ENCODE peak calls at places on chromosomes 6 and 20, in seven cellular contexts. One of them, this sample, is unnamed.
A peak's percentile ranks its signal among the peaks of the same experiment; 100 is the strongest.

GRCh38 chr6:46719099-46719498 is 16.1 kb downstream of the PLA2G7 start:
- DNase-seq in ovary: no peak
- DNase-seq in lower leg skin: no peak
- DNase-seq in HepG2: no peak
- DNase-seq in heart left ventricle: no peak
- DNase-seq in body of pancreas: no peak
- DNase-seq in right lobe of liver: no peak
- DNase-seq in this sample: no peak

GRCh38 chr6:133396225-133396624 is 155.1 kb downstream of the EYA4 start:
- DNase-seq in ovary: no peak
- DNase-seq in lower leg skin: no peak
- DNase-seq in HepG2: no peak
- DNase-seq in heart left ventricle: no peak
- DNase-seq in body of pancreas: no peak
- DNase-seq in right lobe of liver: no peak
- DNase-seq in this sample: peak; percentile 28

GRCh38 chr6:110681543-110682459 is 133.5 kb downstream of the CDK19 start:
- DNase-seq in ovary: no peak
- DNase-seq in lower leg skin: no peak
- DNase-seq in HepG2: peak; percentile 81
- DNase-seq in heart left ventricle: no peak
- DNase-seq in body of pancreas: no peak
- DNase-seq in right lobe of liver: no peak
- DNase-seq in this sample: no peak

GRCh38 chr20:3193806-3194616 is 10.5 kb downstream of the DDRGK1 start:
- DNase-seq in ovary: no peak
- DNase-seq in lower leg skin: no peak
- DNase-seq in HepG2: no peak
- DNase-seq in heart left ventricle: no peak
- DNase-seq in body of pancreas: no peak
- DNase-seq in right lobe of liver: no peak
- DNase-seq in this sample: no peak

GRCh38 chr6:11625302-11625701 is 87.8 kb downstream of the TMEM170B start:
- DNase-seq in ovary: no peak
- DNase-seq in lower leg skin: no peak
- DNase-seq in HepG2: no peak
- DNase-seq in heart left ventricle: no peak
- DNase-seq in body of pancreas: no peak
- DNase-seq in right lobe of liver: no peak
- DNase-seq in this sample: no peak

GRCh38 chr6:30583921-30584320 is 12.7 kb downstream of the ABCF1 start:
- DNase-seq in ovary: no peak
- DNase-seq in lower leg skin: no peak
- DNase-seq in HepG2: no peak
- DNase-seq in heart left ventricle: no peak
- DNase-seq in body of pancreas: no peak
- DNase-seq in right lobe of liver: no peak
- DNase-seq in this sample: no peak

GRCh38 chr20:13416531-13416930 is 195.5 kb downstream of the ISM1 start:
- DNase-seq in ovary: no peak
- DNase-seq in lower leg skin: no peak
- DNase-seq in HepG2: no peak
- DNase-seq in heart left ventricle: no peak
- DNase-seq in body of pancreas: no peak
- DNase-seq in right lobe of liver: no peak
- DNase-seq in this sample: no peak

GRCh38 chr6:4805553-4806307 is 29.5 kb downstream of the CDYL start:
- DNase-seq in ovary: peak; percentile 20
- DNase-seq in lower leg skin: no peak
- DNase-seq in HepG2: peak; percentile 51
- DNase-seq in heart left ventricle: no peak
- DNase-seq in body of pancreas: peak; percentile 57
- DNase-seq in right lobe of liver: peak; percentile 55
- DNase-seq in this sample: peak; percentile 11

GRCh38 chr6:75747985-75748742 is 875 bp upstream of the MYO6 start:
- DNase-seq in ovary: no peak
- DNase-seq in lower leg skin: no peak
- DNase-seq in HepG2: no peak
- DNase-seq in heart left ventricle: no peak
- DNase-seq in body of pancreas: no peak
- DNase-seq in right lobe of liver: no peak
- DNase-seq in this sample: no peak
- TF ChIP-seq POLR2A in ovary: no peak
- TF ChIP-seq POLR2A in lower leg skin: no peak
- TF ChIP-seq POLR2A in HepG2: no peak
- TF ChIP-seq POLR2A in heart left ventricle: no peak
- TF ChIP-seq POLR2A in body of pancreas: no peak
- TF ChIP-seq POLR2A in right lobe of liver: no peak
- TF ChIP-seq POLR2A in this sample: no peak

GRCh38 chr20:32820000-32820697 is 395 bp downstream of the MAPRE1 start:
- DNase-seq in ovary: peak; percentile 74
- DNase-seq in lower leg skin: peak; percentile 90
- DNase-seq in HepG2: peak; percentile 72
- DNase-seq in heart left ventricle: peak; percentile 83
- DNase-seq in body of pancreas: peak; percentile 74
- DNase-seq in right lobe of liver: peak; percentile 78
- DNase-seq in this sample: peak; percentile 32
- TF ChIP-seq POLR2A in ovary: peak; percentile 70
- TF ChIP-seq POLR2A in lower leg skin: no peak
- TF ChIP-seq POLR2A in HepG2: peak; percentile 95
- TF ChIP-seq POLR2A in heart left ventricle: no peak
- TF ChIP-seq POLR2A in body of pancreas: peak; percentile 47
- TF ChIP-seq POLR2A in right lobe of liver: peak; percentile 44
- TF ChIP-seq POLR2A in this sample: peak; percentile 42

DNA sequence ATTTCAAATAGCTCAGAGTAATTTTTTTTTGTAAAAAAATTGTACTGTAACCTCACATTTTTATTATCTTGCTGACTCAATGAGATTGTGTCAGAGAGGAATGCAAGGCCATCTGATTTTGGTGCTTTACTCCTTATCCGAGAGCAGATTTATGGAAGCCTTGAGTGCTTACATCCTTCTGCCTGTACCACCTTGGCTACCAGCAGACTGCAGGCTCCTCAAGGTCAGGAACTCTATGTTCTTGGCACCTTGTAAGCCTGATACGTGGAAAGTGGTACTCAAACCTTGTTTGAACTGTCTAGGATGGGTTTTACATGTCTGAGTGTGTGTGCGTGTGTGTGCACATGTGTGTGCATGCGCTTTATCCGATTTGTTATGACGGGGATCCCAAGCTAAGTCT is 80.0 kb upstream of the MLIP start:
- DNase-seq in ovary: no peak
- DNase-seq in lower leg skin: no peak
- DNase-seq in HepG2: no peak
- DNase-seq in heart left ventricle: no peak
- DNase-seq in body of pancreas: no peak
- DNase-seq in right lobe of liver: no peak
- DNase-seq in this sample: no peak
- TF ChIP-seq POLR2A in ovary: no peak
- TF ChIP-seq POLR2A in lower leg skin: no peak
- TF ChIP-seq POLR2A in HepG2: no peak
- TF ChIP-seq POLR2A in heart left ventricle: no peak
- TF ChIP-seq POLR2A in body of pancreas: no peak
- TF ChIP-seq POLR2A in right lobe of liver: no peak
- TF ChIP-seq POLR2A in this sample: no peak

GRCh38 chr6:34671801-34672656 is 24.5 kb downstream of the ILRUN start:
- DNase-seq in ovary: no peak
- DNase-seq in lower leg skin: no peak
- DNase-seq in HepG2: no peak
- DNase-seq in heart left ventricle: no peak
- DNase-seq in body of pancreas: no peak
- DNase-seq in right lobe of liver: no peak
- DNase-seq in this sample: no peak
- TF ChIP-seq POLR2A in ovary: no peak
- TF ChIP-seq POLR2A in lower leg skin: no peak
- TF ChIP-seq POLR2A in HepG2: no peak
- TF ChIP-seq POLR2A in heart left ventricle: no peak
- TF ChIP-seq POLR2A in body of pancreas: no peak
- TF ChIP-seq POLR2A in right lobe of liver: no peak
- TF ChIP-seq POLR2A in this sample: no peak

DNA sequence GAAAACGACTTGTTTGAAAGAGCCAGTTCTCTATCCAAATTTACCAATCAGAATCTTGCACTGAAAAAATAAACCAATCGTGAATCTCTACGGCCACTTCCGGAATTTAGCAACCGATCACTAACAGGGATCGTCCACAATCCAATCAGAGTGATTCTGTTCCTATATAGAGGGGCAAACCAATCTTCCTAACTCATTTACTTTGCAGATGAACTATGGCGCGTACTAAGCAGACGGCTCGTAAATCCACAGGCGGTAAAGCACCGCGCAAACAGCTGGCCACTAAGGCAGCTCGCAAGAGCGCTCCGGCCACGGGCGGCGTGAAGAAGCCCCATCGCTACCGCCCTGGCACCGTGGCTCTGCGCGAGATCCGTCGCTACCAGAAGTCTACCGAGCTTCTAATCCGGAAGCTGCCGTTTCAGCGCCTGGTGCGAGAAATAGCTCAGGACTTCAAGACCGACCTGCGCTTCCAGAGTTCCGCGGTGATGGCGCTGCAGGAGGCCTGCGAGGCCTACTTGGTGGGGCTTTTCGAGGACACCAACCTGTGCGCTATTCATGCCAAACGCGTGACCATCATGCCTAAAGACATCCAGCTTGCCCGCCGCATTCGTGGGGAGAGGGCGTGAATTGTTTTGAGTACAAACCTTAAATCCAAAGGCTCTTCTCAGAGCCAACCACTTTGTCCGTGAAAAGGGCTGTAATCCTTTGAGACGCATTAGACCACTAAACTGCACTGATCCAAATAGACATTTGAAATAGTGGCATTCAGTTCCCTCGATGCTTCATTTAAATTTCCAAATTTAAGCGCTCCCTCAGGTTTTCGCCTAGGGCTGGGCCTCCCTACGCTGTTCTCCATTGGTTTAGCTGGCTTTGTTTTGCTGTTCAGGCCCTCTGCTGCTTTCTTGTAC is 138.0 kb downstream of the HFE start:
- DNase-seq in ovary: peak; percentile 28
- DNase-seq in lower leg skin: no peak
- DNase-seq in HepG2: no peak
- DNase-seq in heart left ventricle: no peak
- DNase-seq in body of pancreas: no peak
- DNase-seq in right lobe of liver: no peak
- DNase-seq in this sample: no peak
- TF ChIP-seq POLR2A in ovary: no peak
- TF ChIP-seq POLR2A in lower leg skin: no peak
- TF ChIP-seq POLR2A in HepG2: no peak
- TF ChIP-seq POLR2A in heart left ventricle: no peak
- TF ChIP-seq POLR2A in body of pancreas: no peak
- TF ChIP-seq POLR2A in right lobe of liver: no peak
- TF ChIP-seq POLR2A in this sample: no peak

DNA sequence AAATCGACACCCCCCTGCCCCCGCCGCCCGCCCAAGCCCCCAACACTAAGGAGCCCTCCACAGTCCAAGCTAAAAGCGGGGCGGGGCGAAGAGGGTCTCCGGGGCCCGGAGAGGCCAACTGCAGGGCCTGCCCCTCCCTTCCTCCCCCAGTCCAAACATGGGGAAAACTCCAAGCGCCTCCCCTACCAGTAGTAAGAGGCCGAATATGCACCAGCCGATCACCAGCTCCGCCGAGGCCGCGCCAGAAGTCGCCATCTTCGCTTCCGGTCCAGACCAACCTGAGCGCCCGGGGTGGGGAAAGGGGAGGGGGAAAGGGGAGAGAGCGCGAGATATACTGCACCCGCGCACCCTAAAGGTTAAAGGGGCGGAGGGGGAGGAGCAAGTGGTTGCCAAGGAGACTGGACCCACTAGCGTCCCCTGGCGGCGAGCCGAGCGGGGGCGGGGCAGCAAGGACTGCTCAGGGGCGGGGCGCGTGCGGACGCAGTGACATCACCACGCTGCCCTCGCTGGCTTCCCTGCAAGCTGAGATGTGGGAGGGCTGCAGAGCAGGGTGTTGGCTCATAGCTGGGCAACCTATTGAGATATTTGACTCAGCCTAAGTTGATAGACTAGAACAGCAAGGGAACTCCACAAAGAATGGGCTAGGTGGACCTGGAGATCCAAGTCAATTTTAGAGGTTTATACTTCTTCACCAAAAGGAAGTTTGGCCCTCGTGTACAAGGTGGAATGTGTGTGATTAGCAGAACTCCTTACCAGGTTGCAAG is at the start of gene LMBRD1:
- DNase-seq in ovary: peak; percentile 96
- DNase-seq in lower leg skin: peak; percentile 99
- DNase-seq in HepG2: peak; percentile 89
- DNase-seq in heart left ventricle: peak; percentile 99
- DNase-seq in body of pancreas: peak; percentile 99
- DNase-seq in right lobe of liver: peak; percentile 100
- DNase-seq in this sample: peak; percentile 91
- TF ChIP-seq POLR2A in ovary: peak; percentile 20
- TF ChIP-seq POLR2A in lower leg skin: no peak
- TF ChIP-seq POLR2A in HepG2: peak; percentile 79
- TF ChIP-seq POLR2A in heart left ventricle: no peak
- TF ChIP-seq POLR2A in body of pancreas: peak; percentile 55
- TF ChIP-seq POLR2A in right lobe of liver: no peak
- TF ChIP-seq POLR2A in this sample: no peak

DNA sequence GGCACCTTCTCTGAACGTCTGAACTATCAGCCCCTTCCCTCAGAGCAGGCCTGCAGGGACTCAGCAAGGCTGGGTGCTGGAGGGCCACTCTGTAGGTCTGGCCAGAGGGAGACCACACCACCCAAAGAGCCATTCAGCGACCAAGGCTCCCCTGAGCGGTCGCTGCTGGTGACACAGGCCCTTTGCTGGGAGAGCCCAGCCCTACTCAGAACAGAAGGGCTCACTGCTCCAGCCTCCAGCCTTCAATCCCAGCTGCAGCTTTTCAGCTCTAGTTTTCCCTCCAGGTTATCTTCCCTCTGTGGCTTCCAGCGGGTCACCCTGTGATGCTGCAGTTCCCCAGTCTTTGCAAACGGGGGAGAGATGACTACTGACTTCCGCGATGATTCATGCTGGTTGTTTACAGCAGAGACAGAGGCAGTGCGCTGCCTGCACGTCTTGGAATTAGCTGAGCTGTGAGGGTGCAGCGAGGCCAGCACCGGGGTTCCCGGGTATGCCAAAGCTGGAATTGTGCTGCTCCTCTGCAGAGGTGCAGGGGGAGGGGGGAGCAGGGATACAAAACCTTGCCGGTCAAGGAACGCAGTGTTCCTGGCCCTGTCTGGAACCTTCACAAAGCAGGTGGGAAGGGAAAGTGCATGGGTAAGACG is 161.4 kb downstream of the LY86 start:
- DNase-seq in ovary: peak; percentile 88
- DNase-seq in lower leg skin: peak; percentile 92
- DNase-seq in HepG2: peak; percentile 61
- DNase-seq in heart left ventricle: peak; percentile 72
- DNase-seq in body of pancreas: no peak
- DNase-seq in right lobe of liver: no peak
- DNase-seq in this sample: peak; percentile 88
- TF ChIP-seq POLR2A in ovary: no peak
- TF ChIP-seq POLR2A in lower leg skin: no peak
- TF ChIP-seq POLR2A in HepG2: no peak
- TF ChIP-seq POLR2A in heart left ventricle: no peak
- TF ChIP-seq POLR2A in body of pancreas: no peak
- TF ChIP-seq POLR2A in right lobe of liver: no peak
- TF ChIP-seq POLR2A in this sample: peak; percentile 88